ENCODE peak calls at places on chromosomes 2 and 18, in four cellular contexts. Q, U, E and W are unnamed samples.

GRCh38 chr2:101802329-101802728 is 104.8 kb downstream of the MAP4K4 start:
- DNase-seq in U (no peak), E (peak; percentile 77), Q (no peak), W (no peak)

GRCh38 chr2:113126845-113127645 is at the start of gene IL1RN:
- DNase-seq in U (no peak), Q (no peak), E (peak; percentile 97), W (no peak)

GRCh38 chr2:236012155-236012554 is 156.0 kb downstream of the GBX2 start:
- DNase-seq in U (no peak), Q (no peak), E (peak; percentile 39), W (peak; percentile 14)

GRCh38 chr2:169528271-169528701 is 18.8 kb downstream of the KLHL41 start:
- DNase-seq in U (peak; percentile 51), Q (peak; percentile 80), E (peak; percentile 65), W (peak; percentile 66)

GRCh38 chr2:241390301-241391206 is 34.5 kb downstream of the FARP2 start:
- DNase-seq in Q (no peak), U (no peak), E (no peak), W (no peak)

GRCh38 chr2:46411245-46411641 is 68.1 kb upstream of the TMEM247 start:
- DNase-seq in U (no peak), E (no peak), Q (no peak), W (no peak)

GRCh38 chr18:7524786-7525185 is 42.3 kb upstream of the PTPRM start:
- DNase-seq in Q (no peak), E (no peak), U (no peak), W (no peak)

GRCh38 chr2:165144315-165144714 is 59.5 kb downstream of the SCN3A start:
- DNase-seq in E (no peak), Q (no peak), U (no peak), W (no peak)

GRCh38 chr2:2804528-2804927 is 473.5 kb upstream of the MYT1L start:
- DNase-seq in E (no peak), U (no peak), Q (no peak), W (no peak)

GRCh38 chr2:176613358-176614032 is 344.3 kb downstream of the MTX2 start:
- DNase-seq in E (no peak), U (no peak), Q (no peak), W (no peak)

GRCh38 chr2:75523313-75524275 is 37.1 kb downstream of the EVA1A start:
- DNase-seq in Q (no peak), E (peak; percentile 100), U (peak; percentile 89), W (peak; percentile 66)

GRCh38 chr2:45390433-45390832 is 220.6 kb downstream of the SRBD1 start:
- DNase-seq in U (no peak), E (peak; percentile 8), Q (no peak), W (no peak)

GRCh38 chr2:68330691-68331090 is 10.9 kb upstream of the CNRIP1 start:
- DNase-seq in U (peak; percentile 57), Q (no peak), E (no peak), W (no peak)

GRCh38 chr2:67338601-67339233 is 58.4 kb upstream of the ETAA1 start:
- DNase-seq in U (no peak), E (no peak), Q (no peak), W (no peak)

GRCh38 chr2:144162652-144163051 is 357.3 kb downstream of the ZEB2 start:
- DNase-seq in E (peak; percentile 35), Q (peak; percentile 61), U (no peak), W (peak; percentile 35)

GRCh38 chr2:99827296-99827999 is 314.9 kb downstream of the AFF3 start:
- DNase-seq in U (no peak), E (no peak), Q (no peak), W (no peak)

GRCh38 chr2:10097352-10098148 is 17.3 kb upstream of the CYS1 start:
- DNase-seq in U (peak; percentile 43), Q (peak; percentile 82), E (peak; percentile 61), W (peak; percentile 70)

GRCh38 chr2:165293439-165294420 is 54.5 kb downstream of the SCN2A start:
- DNase-seq in U (peak; percentile 87), E (peak; percentile 81), Q (no peak), W (peak; percentile 85)

GRCh38 chr2:55116598-55116964 is 66.3 kb upstream of the RTN4 start:
- DNase-seq in Q (no peak), U (no peak), E (no peak), W (no peak)

GRCh38 chr2:56682397-56682760 is 498.6 kb downstream of the CCDC85A start:
- DNase-seq in Q (no peak), U (no peak), E (no peak), W (no peak)

GRCh38 chr2:127080226-127080940 is 26.6 kb downstream of the BIN1 start:
- DNase-seq in Q (no peak), U (no peak), E (peak; percentile 38), W (no peak)

GRCh38 chr2:120589782-120590608 is 145.7 kb upstream of the GLI2 start:
- DNase-seq in Q (no peak), U (peak; percentile 98), E (peak; percentile 22), W (peak; percentile 50)

GRCh38 chr2:174788291-174788929 is 24.1 kb upstream of the CHRNA1 start:
- DNase-seq in U (peak; percentile 51), E (no peak), Q (peak; percentile 66), W (peak; percentile 40)

GRCh38 chr2:140376686-140377085 is 1596.5 kb upstream of the NXPH2 start:
- DNase-seq in E (no peak), U (no peak), Q (peak; percentile 12), W (no peak)

GRCh38 chr2:14137643-14138042 is 494.9 kb upstream of the LRATD1 start:
- DNase-seq in E (no peak), U (no peak), Q (peak; percentile 28), W (no peak)

GRCh38 chr2:66508358-66509071 is 73.6 kb downstream of the MEIS1 start:
- DNase-seq in Q (no peak), U (peak; percentile 49), E (no peak), W (no peak)

GRCh38 chr2:84906108-84906899 is 848 bp downstream of the TMSB10 start:
- DNase-seq in E (no peak), U (no peak), Q (no peak), W (no peak)

GRCh38 chr2:43897492-43897891 is 58.7 kb downstream of the ABCG8 start:
- DNase-seq in Q (no peak), E (no peak), U (no peak), W (no peak)

GRCh38 chr2:43899589-43899988 is 60.8 kb downstream of the ABCG8 start:
- DNase-seq in Q (no peak), E (no peak), U (peak; percentile 60), W (no peak)

GRCh38 chr2:43898134-43898957 is 59.6 kb downstream of the ABCG8 start:
- DNase-seq in Q (peak; percentile 38), U (peak; percentile 8), E (peak; percentile 22), W (peak; percentile 76)

GRCh38 chr2:43894743-43895142 is 56.0 kb downstream of the ABCG8 start:
- DNase-seq in Q (no peak), E (no peak), U (no peak), W (no peak)

DNA sequence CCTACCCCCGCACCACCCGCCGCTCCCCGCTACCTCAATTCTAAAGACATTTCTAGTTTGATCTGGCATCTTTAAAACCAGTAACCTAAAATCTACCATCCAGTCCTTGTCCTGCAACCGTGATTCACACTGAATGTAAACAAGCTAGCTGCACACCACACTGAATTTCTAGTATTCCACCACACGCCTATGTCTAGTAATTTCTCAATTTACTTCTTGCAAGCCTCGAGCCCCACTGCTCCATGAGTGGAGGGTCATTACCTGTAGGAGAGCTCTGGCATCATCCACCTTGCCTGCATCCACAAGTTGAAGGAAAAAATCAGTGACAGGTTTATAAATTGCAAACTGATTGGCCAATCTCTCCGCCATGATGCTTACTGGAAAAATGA is 60.2 kb downstream of the ABCG8 start:
- DNase-seq in E (no peak), U (peak; percentile 15), Q (no peak), W (peak; percentile 44)
- TF ChIP-seq USF2 in E (no peak), U (no peak), Q (no peak), W (no peak)

DNA sequence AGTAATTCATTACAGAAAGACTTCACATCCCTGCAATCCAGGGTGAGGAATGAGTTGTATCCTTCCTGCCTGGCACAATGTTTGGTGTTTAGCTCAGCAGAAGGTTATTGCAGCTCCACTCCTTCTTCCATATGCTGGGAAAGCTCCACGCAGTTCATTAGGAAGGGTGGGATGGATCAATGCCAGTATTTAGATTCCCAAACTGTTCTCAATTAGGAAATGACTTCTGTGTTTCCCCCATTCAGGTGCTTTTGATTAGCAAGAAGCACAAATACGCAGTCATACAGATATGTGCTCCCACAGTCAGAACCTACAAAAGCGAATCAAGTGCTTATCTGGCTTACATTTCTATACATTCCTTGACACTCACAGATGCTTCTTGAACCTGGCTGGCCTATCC is 340.6 kb downstream of the NYAP2 start:
- DNase-seq in U (peak; percentile 29), E (no peak), Q (no peak), W (no peak)
- TF ChIP-seq USF2 in U (no peak), E (no peak), Q (no peak), W (no peak)

GRCh38 chr2:230891108-230891507 is 26.4 kb downstream of the ITM2C start:
- DNase-seq in E (no peak), Q (no peak), U (no peak), W (no peak)

GRCh38 chr2:230890696-230891095 is 26.0 kb downstream of the ITM2C start:
- DNase-seq in Q (no peak), U (no peak), E (no peak), W (no peak)

GRCh38 chr2:230893338-230893737 is 28.6 kb downstream of the ITM2C start:
- DNase-seq in Q (no peak), U (no peak), E (no peak), W (no peak)

GRCh38 chr2:230889911-230890601 is 25.3 kb downstream of the ITM2C start:
- DNase-seq in U (no peak), Q (no peak), E (no peak), W (no peak)

DNA sequence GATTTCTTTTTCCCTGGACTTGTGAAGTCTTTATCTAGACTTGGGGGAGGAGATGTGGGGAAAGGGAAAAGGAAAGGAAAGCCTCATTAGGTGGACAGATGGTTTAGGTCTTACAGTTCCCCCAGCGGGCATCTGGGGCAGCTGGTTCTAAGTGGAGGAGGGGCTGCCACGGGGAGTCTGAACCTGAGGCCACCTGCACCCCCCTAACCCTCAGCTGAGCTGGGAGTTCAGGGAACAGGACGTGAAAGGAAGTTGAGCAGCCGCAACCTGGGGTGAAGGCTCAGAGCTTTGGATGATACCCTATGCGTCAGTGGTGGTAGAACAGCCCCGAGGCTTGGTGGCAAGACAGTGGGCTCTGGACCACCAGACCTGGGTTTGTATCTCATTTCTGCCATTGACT is 26.8 kb downstream of the ITM2C start:
- DNase-seq in U (no peak), Q (no peak), E (no peak), W (no peak)
- TF ChIP-seq USF2 in U (no peak), Q (no peak), E (no peak), W (no peak)

GRCh38 chr18:77709107-77709506 is 459.5 kb downstream of the GALR1 start:
- DNase-seq in U (no peak), Q (no peak), E (no peak), W (no peak)
- TF ChIP-seq USF2 in U (no peak), Q (no peak), E (no peak), W (no peak)